ENCODE peak calls at places on chromosomes 1 and 21, in seven cellular contexts. X is foreskin fibroblast, W is dorsolateral prefrontal cortex, C is RWPE1, J is body of pancreas, D is right atrium auricular region, G is PC-9. S is an unnamed sample.

GRCh38 chr1:47941609-47942237 is 55.5 kb downstream of the TRABD2B start:
- DNase-seq in X (peak; percentile 42), W (no peak), C (peak; percentile 77), J (no peak), D (no peak), G (no peak), S (peak; percentile 56)

GRCh38 chr1:54299037-54299436 is 99.1 kb downstream of the MRPL37 start:
- DNase-seq in X (no peak), W (no peak), C (no peak), J (no peak), D (no peak), G (no peak), S (no peak)

GRCh38 chr1:109790735-109791494 is 27.2 kb upstream of the EPS8L3 start:
- DNase-seq in X (no peak), W (peak; percentile 15), C (no peak), J (no peak), D (no peak), G (peak; percentile 82), S (no peak)

GRCh38 chr1:25926731-25927496 is 20.7 kb upstream of the STMN1 start:
- DNase-seq in X (no peak), W (peak; percentile 35), C (no peak), J (no peak), D (no peak), G (no peak), S (no peak)

GRCh38 chr1:97936976-97937375 is 16.1 kb upstream of the DPYD start:
- DNase-seq in X (no peak), W (no peak), C (no peak), J (no peak), D (no peak), G (no peak), S (no peak)

GRCh38 chr1:7379445-7379971 is 391.6 kb upstream of the VAMP3 start:
- DNase-seq in X (peak; percentile 82), W (no peak), C (peak; percentile 55), J (no peak), D (peak; percentile 53), G (no peak), S (peak; percentile 84)

GRCh38 chr1:98049370-98050115 is 128.7 kb upstream of the DPYD start:
- DNase-seq in X (peak; percentile 65), W (peak; percentile 47), C (no peak), J (no peak), D (no peak), G (no peak), S (no peak)

GRCh38 chr1:23597635-23598388 is 38.5 kb upstream of the ID3 start:
- DNase-seq in X (no peak), W (no peak), C (no peak), J (no peak), D (no peak), G (no peak), S (no peak)

GRCh38 chr1:14613915-14614314 is 15.4 kb downstream of the KAZN start:
- DNase-seq in X (no peak), W (no peak), C (no peak), J (no peak), D (no peak), G (no peak), S (no peak)

GRCh38 chr21:27212444-27212843 is 245.6 kb upstream of the ADAMTS5 start:
- DNase-seq in X (no peak), W (no peak), C (no peak), J (no peak), D (no peak), G (no peak), S (no peak)

GRCh38 chr1:83531910-83532309 is 467.0 kb downstream of the TTLL7 start:
- DNase-seq in X (peak; percentile 36), W (no peak), C (no peak), J (no peak), D (no peak), G (no peak), S (no peak)

GRCh38 chr1:221097479-221098281 is 218.4 kb downstream of the HLX start:
- DNase-seq in X (peak; percentile 73), W (no peak), C (no peak), J (no peak), D (no peak), G (no peak), S (no peak)

GRCh38 chr21:42835211-42835610 is 44.1 kb downstream of the WDR4 start:
- DNase-seq in X (no peak), W (no peak), C (no peak), J (no peak), D (peak; percentile 46), G (no peak), S (no peak)

GRCh38 chr1:218347316-218347712 is 2.2 kb downstream of the TGFB2 start:
- DNase-seq in X (no peak), W (no peak), C (peak; percentile 11), J (no peak), D (no peak), G (peak; percentile 34), S (no peak)

GRCh38 chr1:53246261-53247134 is 8.2 kb upstream of the MAGOH start:
- DNase-seq in X (peak; percentile 60), W (no peak), C (no peak), J (no peak), D (no peak), G (no peak), S (no peak)

GRCh38 chr1:27527857-27528700 is 38.1 kb upstream of the WASF2 start:
- DNase-seq in X (peak; percentile 66), W (no peak), C (peak; percentile 65), J (peak; percentile 50), D (no peak), G (peak; percentile 82), S (no peak)

GRCh38 chr1:41850029-41850428 is 68.7 kb downstream of the HIVEP3 start:
- DNase-seq in X (no peak), W (no peak), C (no peak), J (no peak), D (no peak), G (no peak), S (no peak)

GRCh38 chr1:226675720-226676357 is 63.2 kb downstream of the ITPKB start:
- DNase-seq in X (no peak), W (no peak), C (no peak), J (no peak), D (no peak), G (no peak), S (no peak)

GRCh38 chr1:203276916-203277535 is 28.3 kb upstream of the BTG2 start:
- DNase-seq in X (no peak), W (no peak), C (no peak), J (peak; percentile 12), D (no peak), G (no peak), S (no peak)

GRCh38 chr1:200207711-200208126 is 180.2 kb downstream of the NR5A2 start:
- DNase-seq in X (peak; percentile 49), W (no peak), C (no peak), J (no peak), D (no peak), G (no peak), S (no peak)

GRCh38 chr1:116306837-116307442 is 66.1 kb upstream of the ATP1A1 start:
- DNase-seq in X (no peak), W (no peak), C (no peak), J (no peak), D (no peak), G (no peak), S (no peak)

GRCh38 chr1:205545991-205546390 is 41.5 kb downstream of the CDK18 start:
- DNase-seq in X (no peak), W (no peak), C (no peak), J (no peak), D (peak; percentile 47), G (no peak), S (no peak)

GRCh38 chr1:205545001-205545919 is 40.8 kb downstream of the CDK18 start:
- DNase-seq in X (no peak), W (no peak), C (no peak), J (no peak), D (peak; percentile 47), G (no peak), S (no peak)

GRCh38 chr1:205542367-205542766 is 37.9 kb downstream of the CDK18 start:
- DNase-seq in X (no peak), W (no peak), C (no peak), J (peak; percentile 7), D (peak; percentile 60), G (no peak), S (no peak)

GRCh38 chr1:205541161-205541886 is 36.9 kb downstream of the CDK18 start:
- DNase-seq in X (no peak), W (no peak), C (no peak), J (peak; percentile 2), D (peak; percentile 53), G (no peak), S (no peak)

GRCh38 chr1:205543351-205544305 is 39.2 kb downstream of the CDK18 start:
- DNase-seq in X (peak; percentile 87), W (peak; percentile 68), C (peak; percentile 83), J (peak; percentile 54), D (peak; percentile 86), G (peak; percentile 93), S (peak; percentile 56)
- TF ChIP-seq CTCF in X (no peak), W (no peak), C (no peak), J (no peak), D (no peak), G (peak; percentile 20), S (peak; percentile 9)

GRCh38 chr1:166876540-166876838 is 425 bp upstream of the TADA1 start:
- DNase-seq in X (no peak), W (no peak), C (no peak), J (no peak), D (no peak), G (no peak), S (no peak)
- TF ChIP-seq CTCF in X (no peak), W (no peak), C (peak; percentile 45), J (no peak), D (no peak), G (peak; percentile 20), S (no peak)

GRCh38 chr21:38696617-38697016 is 109.1 kb upstream of the ETS2 start:
- DNase-seq in X (no peak), W (no peak), C (no peak), J (no peak), D (no peak), G (no peak), S (no peak)

GRCh38 chr21:38702196-38702595 is 103.5 kb upstream of the ETS2 start:
- DNase-seq in X (no peak), W (no peak), C (no peak), J (no peak), D (no peak), G (no peak), S (no peak)

GRCh38 chr21:38699048-38699447 is 106.7 kb upstream of the ETS2 start:
- DNase-seq in X (no peak), W (no peak), C (no peak), J (no peak), D (no peak), G (no peak), S (no peak)
- TF ChIP-seq CTCF in X (peak; percentile 16), W (no peak), C (no peak), J (no peak), D (no peak), G (peak; percentile 39), S (peak; percentile 41)

GRCh38 chr1:230268371-230269170 is 157.6 kb downstream of the PGBD5 start:
- DNase-seq in X (peak; percentile 80), W (no peak), C (peak; percentile 64), J (peak; percentile 50), D (no peak), G (peak; percentile 48), S (no peak)
- TF ChIP-seq CTCF in X (peak; percentile 79), W (peak; percentile 47), C (peak; percentile 53), J (peak; percentile 16), D (peak; percentile 74), G (peak; percentile 75), S (peak; percentile 74)

GRCh38 chr1:16924919-16925477 is 3.3 kb downstream of the CROCC start:
- DNase-seq in X (no peak), W (no peak), C (no peak), J (no peak), D (no peak), G (no peak), S (no peak)
- TF ChIP-seq CTCF in X (peak; percentile 19), W (no peak), C (no peak), J (no peak), D (no peak), G (no peak), S (no peak)

GRCh38 chr1:156691665-156692408 is 13.5 kb downstream of the CRABP2 start:
- DNase-seq in X (peak; percentile 49), W (no peak), C (peak; percentile 68), J (no peak), D (no peak), G (peak; percentile 80), S (peak; percentile 73)
- TF ChIP-seq CTCF in X (no peak), W (no peak), C (no peak), J (no peak), D (no peak), G (no peak), S (no peak)

S was measured in foreskin keratinocyte.